ENCODE peak calls at places on chromosomes 6 and 20, in six cellular contexts. Y is H9, Z is IMR-90, E is H1, M is mesenchymal stem cell, N is trophoblast cell. O is an unnamed sample.
A peak's percentile ranks its signal among the peaks of the same experiment; 100 is the strongest.

GRCh38 chr6:136547336-136547735 is 2.9 kb downstream of the MAP7 start:
- DNase-seq in Y (no peak), Z (peak; percentile 63), E (no peak), M (peak; percentile 39), N (no peak), O (no peak)

GRCh38 chr20:32484221-32485125 is 100.7 kb downstream of the NOL4L start:
- DNase-seq in Y (peak; percentile 66), Z (no peak), E (no peak), M (peak; percentile 61), N (no peak), O (no peak)

GRCh38 chr6:87656857-87657256 is 45.2 kb downstream of the AKIRIN2 start:
- DNase-seq in Y (no peak), Z (no peak), E (no peak), M (no peak), N (no peak), O (no peak)

GRCh38 chr6:157462956-157463742 is 82.2 kb downstream of the ZDHHC14 start:
- DNase-seq in Y (no peak), Z (no peak), E (no peak), M (no peak), N (no peak), O (no peak)

GRCh38 chr6:13769655-13770053 is 44.7 kb downstream of the MCUR1 start:
- DNase-seq in Y (peak; percentile 68), Z (no peak), E (peak; percentile 21), M (no peak), N (no peak), O (no peak)

GRCh38 chr6:25279748-25280616 is 808 bp downstream of the CARMIL1 start:
- DNase-seq in Y (peak; percentile 78), Z (no peak), E (peak; percentile 49), M (peak; percentile 5), N (no peak), O (peak; percentile 33)

GRCh38 chr20:60262967-60263603 is 304.9 kb downstream of the CDH26 start:
- DNase-seq in Y (peak; percentile 77), Z (no peak), E (peak; percentile 34), M (no peak), N (peak; percentile 15), O (peak; percentile 27)

GRCh38 chr6:82589509-82590206 is 226.0 kb downstream of the TPBG start:
- DNase-seq in Y (peak; percentile 58), Z (peak; percentile 64), E (peak; percentile 7), M (peak; percentile 84), N (no peak), O (peak; percentile 12)

GRCh38 chr6:46170357-46171289 is at the start of gene ENPP5:
- DNase-seq in Y (peak; percentile 99), Z (no peak), E (peak; percentile 90), M (no peak), N (peak; percentile 60), O (peak; percentile 76)

GRCh38 chr20:9051508-9051907 is 17.4 kb upstream of the PLCB4 start:
- DNase-seq in Y (no peak), Z (peak; percentile 99), E (no peak), M (peak; percentile 98), N (peak; percentile 54), O (no peak)

GRCh38 chr20:54116550-54117235 is 46.3 kb upstream of the BCAS1 start:
- DNase-seq in Y (no peak), Z (no peak), E (no peak), M (no peak), N (no peak), O (no peak)
- H4K91ac ChIP-seq in Y (no peak overlapping the region), Z (peak overlapping the region; percentile 56), E (no peak overlapping the region), M (no peak overlapping the region), N (no peak overlapping the region), O (no peak overlapping the region)

DNA sequence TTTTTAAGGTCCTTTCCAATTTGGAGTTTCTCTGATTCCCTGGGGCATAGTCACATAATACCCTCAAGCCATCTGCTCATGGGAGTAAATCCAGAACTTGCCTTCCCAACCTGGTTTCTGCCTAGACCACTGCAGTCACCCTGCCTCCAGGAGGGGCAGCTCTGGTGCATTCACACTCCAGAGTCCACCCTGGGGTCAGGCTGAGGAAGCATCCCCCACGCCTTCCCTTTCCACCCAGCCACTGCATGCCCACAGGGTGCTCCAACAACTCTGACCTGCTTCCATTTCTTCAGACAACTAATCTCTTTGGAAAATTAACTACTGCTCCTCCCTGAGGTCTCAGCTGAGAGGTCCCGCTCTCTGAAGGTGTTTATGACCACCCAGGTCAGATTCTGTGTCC is 211.4 kb upstream of the RIN2 start:
- DNase-seq in Y (no peak), Z (no peak), E (no peak), M (no peak), N (no peak), O (no peak)
- H4K91ac ChIP-seq in Y (no peak overlapping the region), Z (no peak overlapping the region), E (no peak overlapping the region), M (no peak overlapping the region), N (no peak overlapping the region), O (no peak overlapping the region)

DNA sequence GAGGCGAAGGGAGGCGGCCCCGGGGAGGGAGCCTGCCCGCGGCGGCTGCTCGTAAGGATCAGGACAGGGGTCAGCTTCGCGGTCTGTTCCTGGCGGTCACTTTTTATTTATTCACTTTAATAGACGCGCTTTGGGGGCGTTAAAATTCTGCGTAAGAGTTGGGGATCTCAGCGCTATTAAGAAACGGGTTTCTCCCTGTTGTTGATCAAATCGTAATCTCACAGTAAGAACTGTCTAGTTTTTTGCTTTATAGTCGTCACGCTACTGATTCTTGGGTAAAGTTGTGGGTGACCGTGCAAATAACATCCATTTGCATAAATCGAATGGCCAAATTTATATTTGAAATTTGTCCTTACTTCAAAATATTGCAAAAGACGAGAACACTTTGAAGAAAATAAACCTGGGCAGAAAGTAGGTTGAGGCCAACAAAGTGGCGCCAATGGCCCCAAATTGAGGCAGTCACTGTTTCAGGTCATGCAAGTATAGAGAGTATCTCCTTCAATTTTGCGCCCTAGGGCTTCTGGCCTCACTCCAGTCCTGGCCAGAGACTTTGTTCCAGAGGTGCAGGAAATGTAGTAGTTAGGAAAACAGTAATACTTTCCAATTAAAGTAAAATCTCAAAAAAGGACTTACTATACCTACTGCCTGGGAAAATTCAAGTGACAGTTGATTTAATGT is 963 bp upstream of the RMND1 start:
- DNase-seq in Y (no peak), Z (no peak), E (no peak), M (peak; percentile 31), N (peak; percentile 27), O (no peak)
- H4K91ac ChIP-seq in Y (no peak overlapping the region), Z (no peak overlapping the region), E (no peak overlapping the region), M (no peak overlapping the region), N (peak overlapping the region; percentile 94), O (no peak overlapping the region)

GRCh38 chr6:54503144-54503543 is 194.9 kb downstream of the TINAG start:
- DNase-seq in Y (no peak), Z (no peak), E (no peak), M (no peak), N (no peak), O (no peak)
- H4K91ac ChIP-seq in Y (no peak overlapping the region), Z (no peak overlapping the region), E (no peak overlapping the region), M (no peak overlapping the region), N (no peak overlapping the region), O (no peak overlapping the region)

GRCh38 chr6:16876201-16876600 is 114.9 kb upstream of the ATXN1 start:
- DNase-seq in Y (no peak), Z (no peak), E (no peak), M (no peak), N (no peak), O (no peak)
- H4K91ac ChIP-seq in Y (no peak overlapping the region), Z (no peak overlapping the region), E (no peak overlapping the region), M (no peak overlapping the region), N (no peak overlapping the region), O (no peak overlapping the region)

DNA sequence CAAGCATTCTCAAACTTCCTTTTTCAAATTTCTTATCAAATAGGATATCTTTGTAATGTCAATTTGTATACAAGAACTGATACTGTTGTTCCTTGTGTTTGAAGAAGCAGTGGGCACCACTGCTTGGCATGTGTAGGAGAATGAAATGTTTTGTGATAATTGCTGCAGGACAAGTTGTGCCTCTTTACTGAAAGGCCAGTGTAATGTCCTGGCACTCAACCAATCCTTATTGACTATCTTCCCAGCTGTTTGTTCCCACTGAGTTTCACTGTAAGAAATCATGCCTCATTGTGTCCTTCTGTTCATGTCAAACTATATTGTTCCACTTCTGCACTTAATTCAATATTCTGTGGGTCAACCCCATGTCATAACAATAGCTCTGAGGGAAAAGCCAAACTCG is 136.1 kb upstream of the FAM83B start:
- DNase-seq in Y (no peak), Z (no peak), E (no peak), M (no peak), N (no peak), O (no peak)
- H4K91ac ChIP-seq in Y (no peak overlapping the region), Z (no peak overlapping the region), E (no peak overlapping the region), M (no peak overlapping the region), N (no peak overlapping the region), O (no peak overlapping the region)

DNA sequence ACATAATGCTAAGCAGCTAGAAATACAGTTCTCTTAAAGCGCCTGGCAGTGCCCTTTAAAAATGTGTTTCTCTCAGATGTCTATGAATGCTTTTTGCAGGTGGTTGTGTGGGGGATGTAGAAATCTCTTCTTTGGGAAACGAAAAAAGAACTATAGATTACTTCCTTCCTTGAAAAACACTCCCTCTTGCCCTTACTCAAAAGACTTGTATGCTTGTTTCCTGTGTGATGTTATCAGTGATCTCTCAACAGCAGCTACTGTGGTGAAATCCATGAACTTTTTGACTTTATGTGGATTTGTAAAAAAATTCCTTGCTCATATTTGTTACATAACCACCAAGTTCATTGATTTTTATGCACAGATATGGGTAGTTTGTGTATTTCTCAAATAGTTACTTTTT is 916.5 kb downstream of the QKI start:
- DNase-seq in Y (no peak), Z (no peak), E (no peak), M (no peak), N (no peak), O (no peak)
- H4K91ac ChIP-seq in Y (no peak overlapping the region), Z (no peak overlapping the region), E (no peak overlapping the region), M (no peak overlapping the region), N (no peak overlapping the region), O (no peak overlapping the region)

GRCh38 chr6:4210619-4211419 is 75.4 kb upstream of the ECI2 start:
- DNase-seq in Y (peak; percentile 74), Z (peak; percentile 68), E (peak; percentile 49), M (peak; percentile 60), N (peak; percentile 32), O (peak; percentile 41)

GRCh38 chr6:4212588-4212987 is 77.2 kb upstream of the ECI2 start:
- DNase-seq in Y (no peak), Z (no peak), E (no peak), M (no peak), N (no peak), O (no peak)

GRCh38 chr6:4208158-4208557 is 72.8 kb upstream of the ECI2 start:
- DNase-seq in Y (no peak), Z (no peak), E (no peak), M (peak; percentile 26), N (no peak), O (no peak)

GRCh38 chr6:4209201-4209600 is 73.8 kb upstream of the ECI2 start:
- DNase-seq in Y (no peak), Z (no peak), E (no peak), M (no peak), N (no peak), O (no peak)
- H4K91ac ChIP-seq in Y (no peak overlapping the region), Z (no peak overlapping the region), E (no peak overlapping the region), M (no peak overlapping the region), N (no peak overlapping the region), O (no peak overlapping the region)

DNA sequence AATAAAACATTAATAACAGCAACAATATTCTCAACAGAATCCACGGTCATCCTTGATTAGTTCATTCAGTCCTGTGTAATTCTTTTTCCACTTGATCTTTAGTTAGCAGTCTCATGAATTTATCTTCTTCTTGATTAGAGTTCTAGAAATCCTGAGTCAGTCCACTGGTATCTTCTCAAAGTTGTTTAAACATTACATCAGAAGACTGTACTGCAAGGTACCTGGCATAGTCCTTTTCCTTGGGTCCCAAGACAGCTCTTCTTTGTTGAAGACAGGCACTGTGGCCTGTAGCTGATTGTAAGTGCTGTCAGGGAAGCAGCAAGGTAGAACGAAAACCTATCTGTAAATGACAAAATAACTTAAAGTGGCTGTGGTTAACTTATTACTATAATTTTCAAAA is 11.8 kb downstream of the MAP3K4 start:
- DNase-seq in Y (no peak), Z (peak; percentile 36), E (no peak), M (no peak), N (no peak), O (no peak)
- H4K91ac ChIP-seq in Y (no peak overlapping the region), Z (no peak overlapping the region), E (no peak overlapping the region), M (no peak overlapping the region), N (no peak overlapping the region), O (no peak overlapping the region)

O was measured in neuronal stem cell.